ENCODE peak calls at places on chromosomes 3 and 15, in six cellular contexts. A is GM12878, Z is uterus, J is A549, Y is pancreas, R is trophoblast cell. C is an unnamed sample.

GRCh38 chr15:61654918-61655317 is 405.3 kb downstream of the VPS13C start:
- DNase-seq in J (no peak), Z (peak; percentile 85), R (no peak), A (no peak), Y (peak; percentile 12), C (no peak)

GRCh38 chr3:87225659-87226058 is 1.4 kb upstream of the CHMP2B start:
- DNase-seq in Z (peak; percentile 25), R (no peak), Y (peak; percentile 31), J (no peak), A (no peak), C (no peak)

GRCh38 chr15:75599396-75599795 is 20.3 kb upstream of the PTPN9 start:
- DNase-seq in R (no peak), A (no peak), Y (no peak), J (no peak), Z (no peak), C (no peak)

GRCh38 chr15:49495993-49496747 is 73.1 kb downstream of the FGF7 start:
- DNase-seq in R (no peak), J (no peak), Y (no peak), A (no peak), Z (no peak), C (no peak)

GRCh38 chr15:39426552-39427532 is 154.0 kb upstream of the THBS1 start:
- DNase-seq in R (peak; percentile 66), Z (no peak), Y (no peak), J (no peak), A (peak; percentile 69), C (peak; percentile 71)

GRCh38 chr15:33468740-33469139 is 158.0 kb downstream of the RYR3 start:
- DNase-seq in R (no peak), A (no peak), Y (no peak), Z (no peak), J (no peak), C (no peak)

GRCh38 chr15:79004336-79004735 is 59.5 kb upstream of the CTSH start:
- DNase-seq in Y (no peak), A (peak; percentile 86), J (no peak), Z (no peak), R (peak; percentile 37), C (no peak)

GRCh38 chr3:53944019-53944418 is 52.4 kb upstream of the SELENOK start:
- DNase-seq in A (no peak), R (no peak), J (no peak), Z (no peak), Y (no peak), C (no peak)

GRCh38 chr3:184282941-184283340 is 7.1 kb downstream of the ECE2 start:
- DNase-seq in Y (no peak), A (no peak), Z (no peak), J (no peak), R (no peak), C (no peak)

GRCh38 chr3:12629560-12629959 is 34.4 kb downstream of the RAF1 start:
- DNase-seq in A (no peak), Y (peak; percentile 42), R (peak; percentile 20), J (no peak), Z (no peak), C (no peak)

GRCh38 chr3:195441476-195441970 is 1.3 kb downstream of the ACAP2 start:
- DNase-seq in J (peak; percentile 58), A (no peak), Y (no peak), Z (no peak), R (no peak), C (no peak)

GRCh38 chr3:46269556-46269955 is 27.3 kb downstream of the CCR3 start:
- DNase-seq in J (no peak), Z (no peak), R (no peak), Y (no peak), A (no peak), C (no peak)

GRCh38 chr3:6861989-6862879 is 1.3 kb downstream of the GRM7 start:
- DNase-seq in Y (no peak), Z (no peak), R (no peak), A (no peak), J (no peak), C (no peak)

GRCh38 chr3:108221403-108221802 is 821 bp downstream of the IFT57 start:
- DNase-seq in J (no peak), Z (no peak), A (no peak), R (no peak), Y (no peak), C (no peak)

GRCh38 chr3:67947808-67948508 is 293.5 kb upstream of the SUCLG2 start:
- DNase-seq in Z (no peak), A (no peak), R (no peak), J (no peak), Y (no peak), C (no peak)

GRCh38 chr3:42991369-42992315 is 12.5 kb downstream of the GASK1A start:
- DNase-seq in R (no peak), Z (peak; percentile 47), J (no peak), Y (no peak), A (no peak), C (no peak)

GRCh38 chr3:171875923-171876412 is 32.8 kb downstream of the TMEM212 start:
- DNase-seq in Z (no peak), Y (no peak), A (no peak), R (no peak), J (no peak), C (no peak)

GRCh38 chr3:45191924-45192417 is 34.1 kb downstream of the TMEM158 start:
- DNase-seq in Z (no peak), R (no peak), J (no peak), Y (no peak), A (no peak), C (no peak)

GRCh38 chr15:80090041-80090440 is 30.6 kb downstream of the ZFAND6 start:
- DNase-seq in Y (no peak), A (no peak), R (no peak), Z (no peak), J (no peak), C (no peak)

GRCh38 chr15:40929730-40930429 is 740 bp downstream of the DLL4 start:
- DNase-seq in J (no peak), A (no peak), Y (no peak), Z (no peak), R (peak; percentile 17), C (peak; percentile 75)

GRCh38 chr15:76059320-76060097 is at the start of gene TMEM266:
- DNase-seq in R (peak; percentile 23), Z (peak; percentile 18), J (peak; percentile 54), Y (peak; percentile 72), A (no peak), C (peak; percentile 14)

GRCh38 chr3:55818485-55818884 is 331.4 kb upstream of the WNT5A start:
- DNase-seq in Z (no peak), J (no peak), R (no peak), A (no peak), Y (no peak), C (no peak)

GRCh38 chr3:55812403-55813013 is 325.4 kb upstream of the WNT5A start:
- DNase-seq in A (no peak), J (no peak), R (no peak), Y (no peak), Z (no peak), C (no peak)

GRCh38 chr3:55815262-55815661 is 328.2 kb upstream of the WNT5A start:
- DNase-seq in Z (no peak), J (no peak), Y (no peak), A (no peak), R (no peak), C (no peak)

GRCh38 chr3:55817177-55817576 is 330.1 kb upstream of the WNT5A start:
- DNase-seq in A (no peak), Y (no peak), J (no peak), Z (no peak), R (no peak), C (no peak)

GRCh38 chr3:55813268-55814097 is 326.4 kb upstream of the WNT5A start:
- DNase-seq in A (no peak), Y (no peak), R (no peak), Z (no peak), J (no peak), C (no peak)
- H3K4me3 ChIP-seq in A (no peak overlapping the region), Y (no peak overlapping the region), R (no peak overlapping the region), Z (no peak overlapping the region), J (no peak overlapping the region), C (no peak overlapping the region)

GRCh38 chr3:10196389-10197052 is 31.8 kb downstream of the IRAK2 start:
- DNase-seq in J (no peak), A (peak; percentile 40), Y (no peak), R (no peak), Z (no peak), C (no peak)

GRCh38 chr3:10194328-10195071 is 29.8 kb downstream of the IRAK2 start:
- DNase-seq in J (no peak), R (no peak), Z (no peak), Y (no peak), A (peak; percentile 74), C (peak; percentile 74)

GRCh38 chr3:10192953-10193691 is 28.4 kb downstream of the IRAK2 start:
- DNase-seq in Z (peak; percentile 38), Y (no peak), A (peak; percentile 91), J (peak; percentile 60), R (peak; percentile 19), C (no peak)

GRCh38 chr3:10195692-10196091 is 31.0 kb downstream of the IRAK2 start:
- DNase-seq in R (no peak), J (no peak), A (no peak), Z (no peak), Y (no peak), C (no peak)

DNA sequence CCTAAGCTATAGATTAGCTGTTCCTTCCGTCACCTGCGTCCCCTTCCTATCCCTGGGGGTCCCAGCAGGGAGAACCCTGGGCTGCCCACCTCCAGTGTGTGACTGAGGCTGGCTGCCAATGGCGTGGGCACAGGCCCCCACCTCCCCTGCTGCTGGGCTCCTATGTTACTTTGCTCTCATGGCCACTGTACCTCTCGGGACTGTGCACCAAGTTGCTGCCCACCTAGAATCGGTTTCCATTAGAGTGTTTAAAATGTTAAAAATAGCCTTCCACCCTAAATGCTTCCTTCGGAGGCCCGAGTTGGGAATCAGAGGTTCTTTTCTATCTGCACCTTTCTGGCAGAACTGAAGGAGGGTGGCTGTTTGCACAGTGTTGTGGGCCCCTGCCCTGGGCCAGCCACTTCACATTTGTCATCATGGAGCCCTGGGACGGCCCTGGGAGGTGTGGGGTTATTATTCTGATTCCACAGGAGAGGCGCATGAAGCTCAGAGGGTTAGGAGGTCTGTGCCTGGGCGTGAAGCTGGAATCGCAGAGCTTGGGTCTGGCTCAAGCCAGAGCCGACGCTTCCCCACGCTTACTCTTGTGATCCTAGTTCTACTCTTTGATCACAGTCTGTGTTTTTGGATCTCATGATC is 29.1 kb downstream of the IRAK2 start:
- DNase-seq in Y (no peak), J (no peak), Z (no peak), A (no peak), R (no peak), C (no peak)
- H3K4me1 ChIP-seq in Y (peaks cover 13% of the 10 kb centered on the region), J (peaks cover 83% of the 10 kb centered on the region), Z (peaks cover 28% of the 10 kb centered on the region), A (peaks cover 80% of the 10 kb centered on the region), R (peaks cover 24% of the 10 kb centered on the region), C (peaks cover 47% of the 10 kb centered on the region)

GRCh38 chr3:10738688-10739372 is 77.2 kb upstream of the SLC6A11 start:
- DNase-seq in R (peak; percentile 36), Y (peak; percentile 70), A (no peak), J (peak; percentile 61), Z (peak; percentile 70), C (peak; percentile 77)
- H3K4me3 ChIP-seq in R (peak overlapping the region; percentile 55), Y (peak overlapping the region; percentile 28), A (no peak overlapping the region), J (peak overlapping the region; percentile 30), Z (no peak overlapping the region), C (no peak overlapping the region)

DNA sequence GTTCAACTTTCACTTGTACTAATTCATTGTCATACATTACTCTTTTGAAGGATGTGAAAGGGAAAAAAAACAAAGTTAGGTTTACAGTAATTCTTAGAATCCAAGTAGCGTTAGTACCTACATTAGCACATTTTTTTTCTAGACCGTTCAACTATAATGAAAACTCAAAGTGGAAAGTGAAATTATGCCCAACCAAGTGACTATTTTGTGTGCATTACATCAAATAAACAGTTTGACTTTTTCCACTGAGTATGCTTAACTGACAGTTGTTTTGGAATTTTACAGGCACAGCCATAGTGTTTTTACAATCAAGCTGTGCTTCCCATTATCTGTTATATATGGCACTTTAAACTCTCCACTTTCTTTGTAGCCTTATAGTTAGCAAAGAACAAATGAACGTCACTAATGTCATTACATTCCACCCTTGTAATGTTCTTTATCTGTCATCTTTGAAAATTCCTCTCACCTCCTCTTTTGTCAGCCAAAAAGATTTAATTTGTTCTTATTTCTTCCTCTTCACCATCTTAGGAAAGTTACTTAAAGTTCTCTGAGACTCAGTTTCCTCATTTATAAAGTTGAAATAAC is 142.3 kb upstream of the SOX2 start:
- DNase-seq in A (no peak), R (no peak), Y (no peak), J (no peak), Z (no peak), C (no peak)
- H3K4me1 ChIP-seq in A (no peaks in the 10 kb centered on the region), R (no peaks in the 10 kb centered on the region), Y (no peaks in the 10 kb centered on the region), J (no peaks in the 10 kb centered on the region), Z (no peaks in the 10 kb centered on the region), C (no peaks in the 10 kb centered on the region)

C was measured in mucosa of descending colon.